ENCODE peak calls at places on chromosomes 16 and 17, in six cellular contexts. K is ovary, U is upper lobe of left lung, X is A549, S is tibial nerve, O is transverse colon. F is an unnamed sample.
A peak's percentile ranks its signal among the peaks of the same experiment; 100 is the strongest.

GRCh38 chr16:23039118-23039517 is 110.1 kb downstream of the USP31 start:
- DNase-seq in S (no peak), X (no peak), U (no peak), K (no peak), O (no peak), F (no peak)

GRCh38 chr17:58373923-58374322 is 21.9 kb upstream of the SUPT4H1 start:
- DNase-seq in O (no peak), U (no peak), S (no peak), X (no peak), K (no peak), F (no peak)

GRCh38 chr16:13269905-13270528 is 368.6 kb downstream of the SHISA9 start:
- DNase-seq in U (no peak), X (no peak), S (no peak), K (no peak), O (no peak), F (peak; percentile 28)

GRCh38 chr17:7889166-7889584 is 586 bp downstream of the CHD3 start:
- DNase-seq in U (peak; percentile 90), S (peak; percentile 96), K (peak; percentile 93), O (peak; percentile 96), X (peak; percentile 92), F (peak; percentile 99)

GRCh38 chr17:73182616-73183310 is 10.1 kb upstream of the COG1 start:
- DNase-seq in X (no peak), U (no peak), S (no peak), O (no peak), K (no peak), F (peak; percentile 64)

GRCh38 chr17:67602974-67603373 is 114.8 kb upstream of the NOL11 start:
- DNase-seq in K (no peak), X (peak; percentile 61), O (peak; percentile 22), U (no peak), S (no peak), F (peak; percentile 53)

GRCh38 chr17:61863801-61864126 is 436 bp upstream of the BRIP1 start:
- DNase-seq in K (no peak), O (no peak), S (no peak), X (no peak), U (no peak), F (no peak)

GRCh38 chr16:35750701-35751104 is 2291.3 kb downstream of the TP53TG3F start:
- DNase-seq in K (no peak), X (no peak), S (no peak), U (peak; percentile 47), O (no peak), F (no peak)

GRCh38 chr17:79391808-79392233 is 219.0 kb downstream of the RBFOX3 start:
- DNase-seq in U (peak; percentile 85), X (peak; percentile 85), O (peak; percentile 75), K (peak; percentile 79), S (peak; percentile 55), F (peak; percentile 80)

GRCh38 chr17:2212328-2212981 is 91.1 kb downstream of the SMG6 start:
- DNase-seq in K (no peak), O (no peak), S (peak; percentile 37), X (no peak), U (no peak), F (no peak)

GRCh38 chr16:50534958-50535357 is 13.2 kb upstream of the NKD1 start:
- DNase-seq in S (no peak), K (no peak), U (no peak), X (no peak), O (no peak), F (no peak)

GRCh38 chr17:67582632-67583230 is 135.0 kb upstream of the NOL11 start:
- DNase-seq in X (no peak), U (no peak), K (peak; percentile 50), O (peak; percentile 79), S (no peak), F (peak; percentile 94)

GRCh38 chr16:80971814-80972213 is 34.9 kb downstream of the CMC2 start:
- DNase-seq in O (no peak), S (no peak), U (no peak), X (no peak), K (no peak), F (no peak)

GRCh38 chr17:73189417-73190099 is 3.3 kb upstream of the COG1 start:
- DNase-seq in U (no peak), K (no peak), S (no peak), X (peak; percentile 87), O (no peak), F (peak; percentile 39)

GRCh38 chr16:13391337-13391736 is 489.9 kb downstream of the SHISA9 start:
- DNase-seq in K (no peak), S (no peak), O (no peak), U (no peak), X (no peak), F (no peak)

GRCh38 chr17:19418312-19418992 is 7.4 kb downstream of the RNF112 start:
- DNase-seq in S (no peak), X (peak; percentile 28), U (no peak), K (no peak), O (no peak), F (no peak)

GRCh38 chr17:40100669-40101366 is 429 bp upstream of the NR1D1 start:
- DNase-seq in X (peak; percentile 100), S (peak; percentile 98), O (peak; percentile 99), U (peak; percentile 97), K (peak; percentile 98), F (peak; percentile 99)
- TF ChIP-seq EP300 in X (no peak), S (peak; percentile 97), O (peak; percentile 34), U (no peak), K (peak; percentile 89), F (no peak)

GRCh38 chr17:44066204-44066930 is at the start of gene LSM12:
- DNase-seq in U (peak; percentile 100), K (peak; percentile 95), O (peak; percentile 94), S (peak; percentile 65), X (peak; percentile 96), F (peak; percentile 93)
- TF ChIP-seq POLR2A in U (no peak), K (peak; percentile 74), O (peak; percentile 59), S (peak; percentile 66), X (peak; percentile 79), F (no peak)

GRCh38 chr17:13694934-13695333 is 93.2 kb upstream of the HS3ST3A1 start:
- DNase-seq in X (no peak), K (no peak), U (no peak), S (no peak), O (no peak), F (no peak)
- TF ChIP-seq EP300 in X (no peak), K (no peak), U (no peak), S (no peak), O (no peak), F (no peak)

GRCh38 chr16:70380919-70381603 is 34.4 kb downstream of the DDX19A start:
- DNase-seq in X (peak; percentile 97), U (peak; percentile 96), K (peak; percentile 96), O (peak; percentile 98), S (peak; percentile 94), F (peak; percentile 97)
- TF ChIP-seq POLR2A in X (peak; percentile 84), U (no peak), K (peak; percentile 42), O (peak; percentile 87), S (no peak), F (peak; percentile 52)

DNA sequence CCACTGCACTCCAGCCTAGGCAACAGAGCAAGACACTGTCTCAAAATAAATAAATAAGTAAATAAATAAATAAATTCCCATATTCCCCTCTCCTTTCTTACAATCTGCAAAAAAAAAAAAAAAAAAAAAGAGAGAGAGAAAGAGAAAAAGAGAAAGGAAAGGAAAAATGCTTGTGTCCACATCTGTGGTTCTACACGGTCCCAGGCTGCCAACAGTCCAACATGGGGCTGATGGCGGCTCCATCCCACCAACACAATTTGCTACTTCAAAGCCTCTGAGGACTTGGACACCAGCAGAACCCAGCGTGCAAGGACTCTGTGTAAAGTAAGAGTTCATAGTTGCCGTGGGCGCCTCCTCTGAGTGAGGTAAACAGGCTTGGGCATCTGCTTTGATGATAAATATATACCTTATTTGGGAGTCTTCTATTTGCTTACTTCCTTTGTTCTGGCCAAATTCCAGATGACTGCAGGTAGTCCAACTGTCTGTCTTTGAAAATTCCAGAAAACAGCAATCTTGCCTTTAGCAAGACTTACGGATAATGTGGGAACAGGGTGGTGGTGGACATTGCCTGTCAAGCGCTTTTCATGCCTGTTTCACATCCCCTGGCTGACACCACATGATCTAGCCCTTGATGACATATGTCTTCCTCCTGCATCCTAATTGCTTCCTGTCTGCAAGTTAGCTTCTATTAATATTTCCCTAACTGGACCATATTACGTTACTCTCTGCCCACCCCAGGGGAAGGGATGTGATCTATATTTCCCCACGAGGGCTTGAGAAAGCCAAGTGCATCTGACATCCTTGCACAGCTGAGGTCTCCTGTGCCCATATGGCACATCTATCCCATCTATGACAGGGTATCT is 10.1 kb downstream of the LITAF start:
- DNase-seq in S (no peak), K (no peak), U (no peak), O (no peak), X (peak; percentile 66), F (no peak)
- TF ChIP-seq EP300 in S (peak; percentile 66), K (no peak), U (no peak), O (no peak), X (no peak), F (no peak)

DNA sequence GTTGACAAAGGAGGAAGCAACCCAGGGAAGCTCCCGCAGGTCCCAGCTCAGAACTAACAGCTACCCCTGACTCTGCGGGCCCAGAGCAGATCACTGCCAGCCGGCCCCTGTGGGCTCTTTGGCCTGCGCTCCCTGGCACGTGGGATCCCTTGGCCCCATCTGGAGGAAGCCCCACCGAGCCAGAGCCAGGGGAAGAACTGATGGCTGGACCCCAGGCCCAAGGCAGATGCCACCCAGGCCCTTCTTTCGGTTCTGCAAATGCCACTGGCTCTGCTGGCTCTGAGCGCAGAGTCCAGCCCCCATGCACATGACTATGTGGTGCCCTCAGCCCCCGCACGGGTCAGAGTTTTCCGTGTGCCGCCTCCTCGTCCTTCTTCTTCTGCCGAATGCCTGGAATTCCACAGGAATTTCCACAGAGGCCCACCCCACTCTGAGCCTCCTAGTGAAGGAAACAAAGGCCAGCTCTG is 35.8 kb upstream of the SNN start:
- DNase-seq in O (peak; percentile 35), K (peak; percentile 75), U (peak; percentile 80), S (peak; percentile 59), X (no peak), F (no peak)
- TF ChIP-seq POLR2A in O (no peak), K (no peak), U (no peak), S (peak; percentile 25), X (no peak), F (no peak)

DNA sequence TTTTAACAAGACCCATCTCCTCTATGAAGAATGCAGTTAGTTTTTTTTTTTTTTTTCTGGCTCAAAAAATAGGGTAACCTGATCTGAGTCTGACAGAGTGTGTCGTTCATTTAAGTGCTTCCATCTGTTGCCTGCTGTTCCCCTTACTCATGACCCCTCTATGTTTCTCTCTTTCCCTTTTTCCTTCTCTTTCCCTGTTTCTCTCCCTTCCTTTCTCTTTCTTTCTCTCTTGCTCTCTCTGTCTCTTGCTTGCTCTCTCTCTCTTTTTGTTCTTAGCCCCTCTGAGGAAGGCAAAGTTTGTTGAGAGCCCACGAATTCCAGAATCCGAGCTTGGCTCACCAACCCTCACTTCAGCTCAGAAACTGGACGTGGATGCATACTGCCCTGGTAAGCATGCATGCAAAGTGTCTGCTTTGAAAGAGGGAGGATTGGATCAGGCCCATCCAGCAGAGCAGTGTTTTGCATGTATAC is 185.0 kb downstream of the TANC2 start:
- DNase-seq in K (no peak), S (no peak), X (no peak), O (no peak), U (no peak), F (no peak)
- TF ChIP-seq EP300 in K (no peak), S (no peak), X (no peak), O (no peak), U (no peak), F (no peak)